ENCODE peak calls at places on chromosomes 5 and 9, in six cellular contexts. P, A, V, Q, T and H are unnamed samples. For H3K27me3, the result is how much of the 10 kb centered on the place peaks cover.

GRCh38 chr5:40233268-40233667 is 446.4 kb upstream of the PTGER4 start:
- DNase-seq in P (no peak), V (no peak), A (no peak), T (no peak), Q (no peak), H (no peak)

GRCh38 chr9:16058131-16058549 is 505.3 kb downstream of the CCDC171 start:
- DNase-seq in T (no peak), A (no peak), Q (no peak), P (no peak), V (peak), H (peak)

GRCh38 chr5:86374611-86375010 is 243.1 kb upstream of the COX7C start:
- DNase-seq in A (no peak), Q (no peak), V (no peak), P (no peak), T (no peak), H (no peak)

GRCh38 chr5:72101828-72102227 is 5.4 kb upstream of the MAP1B start:
- DNase-seq in Q (no peak), T (no peak), A (no peak), P (no peak), V (no peak), H (no peak)

GRCh38 chr5:91383956-91384300 is 811 bp upstream of the ARRDC3 start:
- DNase-seq in P (peak), A (no peak), T (no peak), Q (peak), V (peak), H (no peak)

GRCh38 chr9:110669439-110669838 is 848 bp downstream of the MUSK start:
- DNase-seq in P (no peak), A (no peak), Q (no peak), V (no peak), T (no peak), H (peak)

GRCh38 chr9:114348906-114349482 is 19.3 kb downstream of the ORM2 start:
- DNase-seq in Q (no peak), P (peak), T (peak), V (peak), A (peak), H (peak)

GRCh38 chr5:137619191-137619870 is 116.6 kb downstream of the KLHL3 start:
- DNase-seq in Q (peak), P (no peak), T (no peak), A (no peak), V (no peak), H (peak)

GRCh38 chr5:146722361-146722779 is 156.2 kb downstream of the PPP2R2B start:
- DNase-seq in P (no peak), V (no peak), A (no peak), T (no peak), Q (no peak), H (no peak)

GRCh38 chr5:143879646-143880045 is 67.7 kb downstream of the HMHB1 start:
- DNase-seq in P (no peak), V (no peak), A (no peak), Q (no peak), T (no peak), H (no peak)

GRCh38 chr5:96528816-96529474 is 95.9 kb upstream of the PCSK1 start:
- DNase-seq in P (no peak), T (no peak), Q (no peak), V (no peak), A (no peak), H (no peak)

GRCh38 chr9:133167096-133167695 is 3.5 kb upstream of the GBGT1 start:
- DNase-seq in Q (no peak), A (peak), V (no peak), P (no peak), T (no peak), H (no peak)

GRCh38 chr9:124366476-124367220 is 48.6 kb downstream of the PSMB7 start:
- DNase-seq in P (no peak), A (no peak), V (no peak), Q (no peak), T (peak), H (peak)

GRCh38 chr9:124392855-124393460 is 22.3 kb downstream of the PSMB7 start:
- DNase-seq in V (no peak), A (no peak), Q (no peak), T (peak), P (no peak), H (peak)

GRCh38 chr5:143536364-143536763 is 132.9 kb upstream of the NR3C1 start:
- DNase-seq in V (no peak), A (no peak), Q (peak), T (peak), P (no peak), H (peak)

GRCh38 chr5:145752947-145753346 is 82.2 kb downstream of the PRELID2 start:
- DNase-seq in V (no peak), P (no peak), A (no peak), T (no peak), Q (no peak), H (no peak)

GRCh38 chr5:102958481-102959011 is 161.4 kb downstream of the GIN1 start:
- DNase-seq in P (no peak), T (peak), Q (no peak), A (no peak), V (no peak), H (peak)

GRCh38 chr9:135077497-135078200 is 9.8 kb upstream of the OLFM1 start:
- DNase-seq in P (peak), V (peak), Q (no peak), T (no peak), A (peak), H (no peak)

GRCh38 chr5:96661101-96661840 is 905 bp upstream of the CAST start:
- DNase-seq in Q (peak), T (no peak), A (no peak), P (peak), V (peak), H (no peak)

GRCh38 chr5:33010851-33011250 is 299.7 kb downstream of the NPR3 start:
- DNase-seq in Q (no peak), P (no peak), T (no peak), A (no peak), V (no peak), H (no peak)

GRCh38 chr5:37090781-37091180 is 158.4 kb downstream of the CPLANE1 start:
- DNase-seq in T (no peak), P (no peak), A (no peak), Q (no peak), V (no peak), H (no peak)

GRCh38 chr5:75734913-75735789 is 17.9 kb upstream of the POC5 start:
- DNase-seq in P (peak), Q (peak), V (no peak), T (peak), A (no peak), H (peak)

GRCh38 chr5:133109655-133110483 is 58.1 kb downstream of the HSPA4 start:
- DNase-seq in P (peak), T (no peak), V (no peak), Q (no peak), A (no peak), H (no peak)

GRCh38 chr9:18976368-18977238 is 56.4 kb downstream of the SAXO1 start:
- DNase-seq in Q (no peak), V (peak), A (no peak), T (no peak), P (no peak), H (peak)

GRCh38 chr5:53069626-53070025 is 39.9 kb downstream of the MOCS2 start:
- DNase-seq in T (no peak), Q (no peak), V (no peak), P (no peak), A (no peak), H (peak)

GRCh38 chr5:6719417-6719816 is 6.2 kb downstream of the TENT4A start:
- DNase-seq in T (no peak), Q (no peak), A (no peak), V (no peak), P (no peak), H (no peak)

GRCh38 chr5:81980598-81981260 is 8.9 kb downstream of the ATG10 start:
- DNase-seq in P (no peak), A (no peak), V (no peak), Q (no peak), T (no peak), H (no peak)

GRCh38 chr9:127706836-127707241 is at the start of gene CFAP157:
- DNase-seq in Q (no peak), T (no peak), A (no peak), V (no peak), P (no peak), H (no peak)

GRCh38 chr9:132185164-132186009 is 23.5 kb downstream of the NTNG2 start:
- DNase-seq in V (no peak), A (no peak), Q (no peak), T (no peak), P (no peak), H (no peak)

GRCh38 chr5:140228364-140228837 is 53.4 kb downstream of the CYSTM1 start:
- DNase-seq in A (no peak), P (peak), V (no peak), Q (peak), T (no peak), H (no peak)

GRCh38 chr5:168874713-168875380 is 295.7 kb upstream of the PANK3 start:
- DNase-seq in T (peak), P (no peak), V (peak), A (no peak), Q (no peak), H (no peak)

GRCh38 chr9:89877051-89878002 is 272.5 kb downstream of the GADD45G start:
- DNase-seq in Q (peak), A (peak), V (no peak), P (peak), T (no peak), H (no peak)

GRCh38 chr5:112480501-112480900 is 61.4 kb upstream of the EPB41L4A start:
- DNase-seq in Q (no peak), T (no peak), P (no peak), V (no peak), A (no peak), H (no peak)

GRCh38 chr5:141615991-141616715 is 2.6 kb downstream of the DIAPH1 start:
- DNase-seq in A (no peak), Q (no peak), P (no peak), T (no peak), V (no peak), H (no peak)

DNA sequence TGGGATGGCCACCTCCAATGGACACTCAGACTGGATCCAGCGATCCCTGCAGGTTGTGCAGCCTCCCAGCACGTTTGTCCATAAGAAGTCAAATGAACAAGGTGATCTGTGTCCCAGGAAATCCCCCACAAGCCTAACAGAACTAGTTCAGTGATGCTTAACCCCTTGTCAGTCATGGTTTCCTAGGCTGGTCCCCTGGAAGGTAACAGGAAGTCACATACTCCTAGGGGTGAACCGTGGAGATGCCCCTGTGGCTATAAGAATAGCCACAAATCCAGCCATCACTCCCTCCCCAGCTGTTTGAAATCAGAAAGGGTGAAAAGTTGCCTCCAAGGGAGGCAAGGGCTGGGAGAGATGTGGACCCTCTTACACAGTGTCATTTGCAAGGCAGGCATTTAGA is 22.5 kb downstream of the PAX5 start:
- DNase-seq in P (no peak), T (no peak), Q (no peak), V (no peak), A (no peak), H (no peak)
- H3K27me3 ChIP-seq in P (under half), T (half or more), Q (under half), V (under half), A (under half), H (under half)

GRCh38 chr9:136175745-136176290 is 29.1 kb downstream of the LHX3 start:
- DNase-seq in T (no peak), A (no peak), P (no peak), V (no peak), Q (no peak), H (no peak)

GRCh38 chr9:136173648-136174290 is 31.2 kb downstream of the LHX3 start:
- DNase-seq in A (no peak), Q (no peak), V (no peak), T (no peak), P (no peak), H (no peak)

GRCh38 chr9:136177224-136177623 is 27.7 kb downstream of the LHX3 start:
- DNase-seq in Q (no peak), V (no peak), A (no peak), P (no peak), T (no peak), H (no peak)

GRCh38 chr9:136172412-136173079 is 32.4 kb downstream of the LHX3 start:
- DNase-seq in Q (no peak), T (no peak), P (no peak), A (no peak), V (no peak), H (no peak)

DNA sequence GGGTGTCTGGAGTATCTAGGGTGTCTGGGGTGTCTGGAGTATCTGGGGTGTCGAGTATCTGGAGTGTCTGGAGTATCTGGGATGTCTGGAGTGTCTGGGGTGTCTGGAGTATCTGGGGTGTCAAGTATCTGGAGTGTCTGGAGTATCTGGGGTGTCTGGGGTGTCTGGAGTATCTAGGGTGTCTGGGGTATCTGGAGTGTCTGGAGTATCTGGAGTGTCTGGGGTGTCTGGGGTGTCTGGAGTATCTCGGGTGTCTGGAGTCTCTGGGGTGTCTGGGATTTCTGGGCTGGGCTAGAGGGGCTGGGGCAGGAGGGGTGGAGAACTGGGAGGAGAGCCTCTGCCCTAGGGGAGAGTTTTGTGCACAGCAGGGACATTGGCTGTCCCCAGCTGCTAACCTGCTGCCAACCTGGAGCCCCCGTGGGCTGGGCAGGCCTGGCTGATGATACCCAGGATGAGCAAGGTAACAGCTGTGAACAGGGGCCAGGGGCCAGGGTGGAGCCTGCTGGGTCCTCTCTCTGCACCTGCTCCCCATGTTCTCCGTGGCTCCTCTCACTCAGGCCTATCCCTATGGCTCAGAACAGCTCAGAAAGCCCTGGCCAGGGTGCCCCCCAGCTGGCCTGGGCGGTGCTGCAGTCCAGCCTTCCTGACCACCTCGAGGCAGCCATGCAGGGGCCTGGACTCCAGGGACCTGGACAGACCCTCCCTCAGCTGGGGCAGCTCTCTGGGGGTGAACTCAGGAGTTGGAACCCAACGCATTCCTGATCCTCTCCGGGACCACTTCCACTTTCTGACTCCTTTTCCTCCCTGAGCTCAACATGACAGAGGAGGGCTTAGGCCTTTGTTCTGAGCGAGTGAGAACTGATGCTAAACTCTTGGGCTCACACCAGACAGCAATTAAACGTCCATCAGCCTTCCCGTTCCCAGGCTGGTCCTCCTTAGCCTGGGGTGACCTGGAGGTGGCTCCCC is 29.9 kb downstream of the LHX3 start:
- DNase-seq in P (no peak), T (no peak), A (no peak), V (no peak), Q (no peak), H (no peak)
- H3K4me3 ChIP-seq in P (no peak), T (no peak), A (no peak), V (no peak), Q (no peak), H (no peak)

DNA sequence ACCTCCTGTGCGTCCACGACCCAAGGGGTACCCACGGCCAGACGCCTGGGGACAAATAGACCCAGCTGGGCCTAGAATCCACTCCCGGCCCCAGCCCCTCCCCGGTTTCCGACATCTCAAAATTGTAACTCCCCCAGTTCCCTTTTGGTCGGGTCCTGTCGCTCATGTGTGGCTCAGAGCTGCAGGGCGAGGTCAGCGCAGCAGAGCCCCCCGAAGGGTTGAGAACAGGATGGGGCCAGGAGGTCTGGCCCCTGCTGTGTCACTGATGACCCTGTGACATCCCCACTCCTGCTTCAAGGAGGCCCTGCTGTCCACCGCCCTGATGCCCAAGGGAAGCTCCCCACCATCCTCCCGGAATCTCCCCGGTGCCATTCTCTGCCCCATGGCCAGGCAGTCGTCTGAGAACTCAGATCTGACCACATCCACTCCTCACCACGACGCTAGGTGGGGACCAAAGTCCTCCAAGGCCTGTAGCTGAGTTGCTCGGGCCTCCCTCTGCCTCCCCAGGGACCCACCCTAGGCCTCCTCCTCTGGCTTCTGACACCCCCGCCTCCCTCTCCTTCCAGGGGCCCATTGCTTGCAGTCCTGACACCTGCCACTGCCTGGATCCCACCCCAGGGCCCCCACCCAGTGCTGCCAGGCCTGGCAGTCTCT is 3.9 kb downstream of the SLC9A3 start:
- DNase-seq in V (no peak), T (no peak), P (no peak), Q (no peak), A (no peak), H (no peak)
- H3K27me3 ChIP-seq in V (under half), T (under half), P (under half), Q (under half), A (half or more), H (half or more)

GRCh38 chr9:35423499-35423898 is 66.4 kb upstream of the RUSC2 start:
- DNase-seq in Q (no peak), V (no peak), A (no peak), P (no peak), T (no peak), H (peak)
- H3K4me3 ChIP-seq in Q (no peak), V (no peak), A (no peak), P (no peak), T (no peak), H (no peak)

GRCh38 chr9:92640398-92641091 is 29.4 kb downstream of the IPPK start:
- DNase-seq in Q (no peak), V (no peak), P (peak), T (no peak), A (no peak), H (no peak)
- H3K27me3 ChIP-seq in Q (under half), V (under half), P (under half), T (under half), A (under half), H (under half)

GRCh38 chr5:55440188-55440646 is 94.5 kb downstream of the PLPP1 start:
- DNase-seq in A (no peak), Q (no peak), P (no peak), T (no peak), V (no peak), H (no peak)

GRCh38 chr5:55438931-55439477 is 95.8 kb downstream of the PLPP1 start:
- DNase-seq in P (no peak), V (no peak), T (no peak), Q (no peak), A (no peak), H (no peak)

GRCh38 chr5:55437859-55438206 is 96.9 kb downstream of the PLPP1 start:
- DNase-seq in P (no peak), V (no peak), Q (no peak), T (no peak), A (no peak), H (no peak)

GRCh38 chr5:55441107-55441771 is 93.5 kb downstream of the PLPP1 start:
- DNase-seq in Q (no peak), V (no peak), T (no peak), A (no peak), P (no peak), H (no peak)

DNA sequence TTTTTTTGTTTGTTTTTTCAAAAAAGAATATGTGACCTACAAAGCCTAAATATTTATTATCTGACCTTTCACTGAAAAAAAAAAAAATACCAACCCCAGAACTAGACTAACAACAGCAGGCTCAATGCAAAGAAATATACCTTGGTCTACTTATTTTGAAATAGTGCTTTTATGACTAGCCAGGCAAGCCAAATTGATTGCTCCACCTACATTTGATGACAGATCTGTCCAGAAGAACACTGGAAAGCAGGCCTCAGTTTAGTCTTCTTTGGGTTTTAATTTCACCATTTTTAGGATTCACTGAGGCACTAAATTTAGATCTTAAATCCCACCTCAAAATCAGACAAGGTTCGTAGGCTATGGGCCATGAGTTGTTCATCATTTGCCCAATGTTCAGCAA is 97.3 kb downstream of the PLPP1 start:
- DNase-seq in P (no peak), V (no peak), A (no peak), T (no peak), Q (no peak), H (no peak)
- H3K4me3 ChIP-seq in P (no peak), V (no peak), A (no peak), T (no peak), Q (no peak), H (no peak)

GRCh38 chr5:119656023-119656422 is 26.7 kb downstream of the FAM170A start:
- DNase-seq in A (no peak), P (no peak), Q (no peak), T (no peak), V (no peak), H (no peak)
- H3K27me3 ChIP-seq in A (under half), P (under half), Q (under half), T (under half), V (under half), H (under half)

GRCh38 chr9:72305102-72305546 is 59.9 kb downstream of the ZFAND5 start:
- DNase-seq in T (peak), A (peak), Q (peak), P (peak), V (no peak), H (peak)

GRCh38 chr9:72309366-72310133 is 55.5 kb downstream of the ZFAND5 start:
- DNase-seq in P (no peak), T (no peak), Q (no peak), V (no peak), A (no peak), H (no peak)

GRCh38 chr9:72300884-72301283 is 64.1 kb downstream of the ZFAND5 start:
- DNase-seq in A (no peak), P (no peak), Q (no peak), T (no peak), V (no peak), H (no peak)

GRCh38 chr9:72306771-72307170 is 58.2 kb downstream of the ZFAND5 start:
- DNase-seq in P (no peak), T (no peak), A (no peak), Q (no peak), V (no peak), H (no peak)

GRCh38 chr9:72304538-72304937 is 60.5 kb downstream of the ZFAND5 start:
- DNase-seq in P (no peak), V (no peak), T (no peak), Q (no peak), A (no peak), H (no peak)
- H3K4me3 ChIP-seq in P (no peak), V (no peak), T (peak), Q (peak), A (peak), H (no peak)

GRCh38 chr5:7795311-7795710 is 55.6 kb downstream of the CFAP90 start:
- DNase-seq in A (no peak), Q (no peak), T (no peak), V (no peak), P (no peak), H (no peak)
- H3K27me3 ChIP-seq in A (under half), Q (under half), T (under half), V (under half), P (under half), H (under half)